ENCODE peak calls at places on chromosomes 13 and 19, in six cellular contexts. J, R, P, F, K and V are unnamed samples.

GRCh38 chr19:6866646-6867255 is 20.6 kb upstream of the ADGRE1 start:
- DNase-seq in J (no peak), R (no peak), P (no peak), F (no peak), K (no peak), V (peak; percentile 47)

GRCh38 chr13:70960841-70961443 is 852.7 kb upstream of the KLHL1 start:
- DNase-seq in J (no peak), R (no peak), P (no peak), F (peak; percentile 18), K (peak; percentile 23), V (no peak)

GRCh38 chr19:29535984-29536508 is 10.3 kb downstream of the VSTM2B start:
- DNase-seq in J (peak; percentile 5), R (peak; percentile 11), P (peak; percentile 15), F (no peak), K (no peak), V (no peak)

GRCh38 chr19:18507021-18507726 is 14.7 kb downstream of the ELL start:
- DNase-seq in J (no peak), R (no peak), P (peak; percentile 74), F (no peak), K (peak; percentile 57), V (peak; percentile 63)

GRCh38 chr13:99086149-99086868 is 108.4 kb upstream of the DOCK9 start:
- DNase-seq in J (peak; percentile 61), R (peak; percentile 75), P (peak; percentile 62), F (no peak), K (peak; percentile 86), V (peak; percentile 60)

GRCh38 chr13:32029684-32030083 is 1.9 kb upstream of the FRY start:
- DNase-seq in J (no peak), R (no peak), P (no peak), F (no peak), K (no peak), V (no peak)

GRCh38 chr19:39021063-39021462 is 11.3 kb downstream of the FBXO27 start:
- DNase-seq in J (no peak), R (no peak), P (no peak), F (no peak), K (no peak), V (no peak)

GRCh38 chr19:43380008-43380407 is 26.5 kb downstream of the CD177 start:
- DNase-seq in J (no peak), R (no peak), P (no peak), F (no peak), K (no peak), V (no peak)

GRCh38 chr13:96141032-96141431 is 51.1 kb downstream of the HS6ST3 start:
- DNase-seq in J (no peak), R (no peak), P (no peak), F (peak; percentile 20), K (no peak), V (no peak)

GRCh38 chr19:42324655-42325307 is 654 bp upstream of the MEGF8 start:
- DNase-seq in J (no peak), R (no peak), P (no peak), F (no peak), K (no peak), V (peak; percentile 22)

GRCh38 chr19:58346961-58347929 is 6.0 kb downstream of the A1BG start:
- DNase-seq in J (peak; percentile 56), R (peak; percentile 73), P (peak; percentile 54), F (no peak), K (peak; percentile 100), V (peak; percentile 69)

GRCh38 chr19:51372649-51373504 is at the start of gene NKG7:
- DNase-seq in J (peak; percentile 44), R (no peak), P (no peak), F (no peak), K (no peak), V (no peak)

GRCh38 chr13:99813346-99814095 is 158.0 kb downstream of the ZIC5 start:
- DNase-seq in J (no peak), R (no peak), P (no peak), F (no peak), K (no peak), V (no peak)

GRCh38 chr13:93502071-93502470 is 275.5 kb downstream of the GPC6 start:
- DNase-seq in J (no peak), R (no peak), P (no peak), F (no peak), K (no peak), V (no peak)

GRCh38 chr13:101545521-101545920 is 93.0 kb downstream of the ITGBL1 start:
- DNase-seq in J (no peak), R (no peak), P (no peak), F (no peak), K (no peak), V (no peak)

GRCh38 chr13:90696254-90696653 is 651.2 kb upstream of the MIR17HG start:
- DNase-seq in J (no peak), R (no peak), P (no peak), F (no peak), K (no peak), V (no peak)

GRCh38 chr13:46593403-46593802 is 40.4 kb downstream of the LRCH1 start:
- DNase-seq in J (no peak), R (no peak), P (no peak), F (no peak), K (no peak), V (no peak)

GRCh38 chr13:85741017-85741416 is 58.2 kb downstream of the SLITRK6 start:
- DNase-seq in J (no peak), R (no peak), P (no peak), F (no peak), K (no peak), V (no peak)

GRCh38 chr13:28707629-28708427 is 10.9 kb downstream of the SLC46A3 start:
- DNase-seq in J (no peak), R (no peak), P (no peak), F (no peak), K (no peak), V (no peak)

GRCh38 chr19:8334458-8335342 is 8.4 kb downstream of the KANK3 start:
- DNase-seq in J (peak; percentile 63), R (no peak), P (peak; percentile 72), F (peak; percentile 27), K (peak; percentile 86), V (peak; percentile 69)

GRCh38 chr13:35787937-35788336 is 311.4 kb upstream of the MAB21L1 start:
- DNase-seq in J (no peak), R (no peak), P (no peak), F (no peak), K (peak; percentile 36), V (no peak)

GRCh38 chr19:45349126-45349415 is 8.5 kb downstream of the KLC3 start:
- DNase-seq in J (no peak), R (no peak), P (no peak), F (no peak), K (no peak), V (no peak)

GRCh38 chr19:3976495-3977241 is 5.8 kb upstream of the DAPK3 start:
- DNase-seq in J (no peak), R (peak; percentile 66), P (no peak), F (no peak), K (peak; percentile 19), V (no peak)
- TF ChIP-seq POLR2AphosphoS5 in J (no peak), R (no peak), P (no peak), F (no peak), K (no peak), V (no peak)

DNA sequence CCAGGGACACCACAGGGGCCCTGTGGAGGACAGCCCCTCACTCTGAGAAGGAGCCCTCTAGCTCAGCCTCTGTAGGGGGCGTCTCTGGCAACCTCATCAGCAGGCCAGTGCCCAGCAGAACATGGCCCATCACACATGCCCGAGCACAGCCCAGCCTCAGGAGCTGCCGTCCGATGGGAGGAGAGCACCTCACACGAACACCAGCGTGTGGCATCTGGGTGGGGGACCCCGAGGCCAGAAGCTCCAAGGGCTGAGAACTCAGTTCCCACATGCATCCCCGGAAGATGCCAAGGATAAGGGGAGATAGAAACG is 11.3 kb downstream of the SH3GL1 start:
- DNase-seq in J (no peak), R (no peak), P (no peak), F (no peak), K (no peak), V (no peak)
- H3K4me1 ChIP-seq in J (peaks cover 57% of the 10 kb centered on the region), R (peaks cover 62% of the 10 kb centered on the region), P (peaks cover 94% of the 10 kb centered on the region), F (peaks cover 86% of the 10 kb centered on the region), K (no peaks in the 10 kb centered on the region), V (peaks cover 44% of the 10 kb centered on the region)

GRCh38 chr13:22451345-22451744 is 729.4 kb upstream of the SGCG start:
- DNase-seq in J (peak; percentile 24), R (no peak), P (no peak), F (peak; percentile 3), K (no peak), V (no peak)
- TF ChIP-seq EP300 in J (no peak), R (no peak), P (no peak), F (no peak), K (no peak), V (no peak)

DNA sequence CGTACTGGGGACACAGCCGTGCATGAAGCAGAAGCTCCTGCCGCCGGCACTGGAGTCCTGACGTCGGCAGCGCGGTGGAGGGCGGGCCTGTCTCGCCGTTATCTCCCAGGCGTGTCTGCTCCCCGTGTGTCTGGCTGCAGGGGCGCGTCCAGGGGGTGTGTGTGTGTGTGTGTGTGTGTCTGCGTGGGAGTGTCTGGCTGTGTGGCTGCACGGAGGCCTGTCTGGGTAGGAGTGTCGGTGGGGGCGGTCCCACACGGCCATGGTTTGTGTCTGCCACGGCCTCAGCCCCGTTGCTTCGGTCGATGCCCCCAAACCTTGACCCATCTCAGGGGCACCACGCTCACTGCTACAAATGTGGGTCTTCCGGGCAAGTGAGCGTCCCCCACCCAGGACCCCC is 18.3 kb downstream of the ARID3A start:
- DNase-seq in J (no peak), R (no peak), P (peak; percentile 74), F (no peak), K (peak; percentile 90), V (peak; percentile 83)
- TF ChIP-seq POLR2AphosphoS5 in J (no peak), R (no peak), P (no peak), F (no peak), K (no peak), V (no peak)

GRCh38 chr19:5080809-5081208 is 111.9 kb downstream of the KDM4B start:
- DNase-seq in J (no peak), R (no peak), P (no peak), F (no peak), K (no peak), V (no peak)
- H3K4me1 ChIP-seq in J (peaks cover 7% of the 10 kb centered on the region), R (no peaks in the 10 kb centered on the region), P (no peaks in the 10 kb centered on the region), F (no peaks in the 10 kb centered on the region), K (peaks cover 3% of the 10 kb centered on the region), V (no peaks in the 10 kb centered on the region)

GRCh38 chr19:41311072-41311471 is 1.1 kb downstream of the CCDC97 start:
- DNase-seq in J (no peak), R (no peak), P (no peak), F (no peak), K (no peak), V (no peak)

GRCh38 chr19:41309225-41310030 is 544 bp upstream of the CCDC97 start:
- DNase-seq in J (no peak), R (no peak), P (no peak), F (no peak), K (no peak), V (no peak)

GRCh38 chr19:41308450-41309224 is 1.3 kb upstream of the CCDC97 start:
- DNase-seq in J (peak; percentile 94), R (peak; percentile 96), P (peak; percentile 98), F (peak; percentile 76), K (peak; percentile 85), V (peak; percentile 97)

GRCh38 chr19:41311613-41312012 is 1.6 kb downstream of the CCDC97 start:
- DNase-seq in J (no peak), R (no peak), P (no peak), F (no peak), K (no peak), V (no peak)

GRCh38 chr19:41310031-41310831 is at the start of gene CCDC97:
- DNase-seq in J (peak; percentile 89), R (peak; percentile 92), P (peak; percentile 89), F (peak; percentile 75), K (peak; percentile 94), V (peak; percentile 90)
- TF ChIP-seq EP300 in J (peak; percentile 53), R (no peak), P (no peak), F (no peak), K (peak; percentile 49), V (no peak)

GRCh38 chr19:15113245-15114152 is 6.3 kb downstream of the SYDE1 start:
- DNase-seq in J (no peak), R (no peak), P (no peak), F (peak; percentile 32), K (peak; percentile 48), V (no peak)
- TF ChIP-seq POLR2AphosphoS5 in J (no peak), R (no peak), P (no peak), F (peak; percentile 14), K (no peak), V (no peak)